ENCODE peak calls at places on chromosomes 7 and 10, in ten cellular contexts. One of them, this sample, is unnamed.

GRCh38 chr10:100353770-100354485 is 6.9 kb downstream of the SCD start:
- DNase-seq in T-helper 2 cell treated with Interferon-gamma antibody and Interleukin-4, amounts not matched to agents 5 μg/mL and 100 μg/mL, for 36 hours: no peak
- DNase-seq in SHP77: no peak
- DNase-seq in SW 1271: no peak
- DNase-seq in iPS DF 19.7: no peak
- DNase-seq in NCI-H1417: no peak
- DNase-seq in NCI-H2081: no peak
- DNase-seq in left cardiac atrium: no peak
- DNase-seq in stimulated activated CD8-positive, alpha-beta memory T cell treated with anti-CD3 and anti-CD28 coated beads, Interleukin-2, amount 100 ng/mL, for 1 hour: no peak
- DNase-seq in MM.1S: no peak
- DNase-seq in this sample: no peak

GRCh38 chr10:2963889-2964631 is 103.3 kb upstream of the PFKP start:
- DNase-seq in NCI-H2081: no peak
- DNase-seq in iPS DF 19.7: peak; percentile 95
- DNase-seq in T-helper 2 cell treated with Interferon-gamma antibody and Interleukin-4, amounts not matched to agents 5 μg/mL and 100 μg/mL, for 36 hours: no peak
- DNase-seq in SW 1271: no peak
- DNase-seq in NCI-H1417: no peak
- DNase-seq in stimulated activated CD8-positive, alpha-beta memory T cell treated with anti-CD3 and anti-CD28 coated beads, Interleukin-2, amount 100 ng/mL, for 1 hour: no peak
- DNase-seq in SHP77: no peak
- DNase-seq in MM.1S: no peak
- DNase-seq in left cardiac atrium: no peak
- DNase-seq in this sample: no peak

GRCh38 chr7:16609842-16610450 is 35.6 kb downstream of the ANKMY2 start:
- DNase-seq in SW 1271: no peak
- DNase-seq in NCI-H1417: no peak
- DNase-seq in T-helper 2 cell treated with Interferon-gamma antibody and Interleukin-4, amounts not matched to agents 5 μg/mL and 100 μg/mL, for 36 hours: no peak
- DNase-seq in NCI-H2081: no peak
- DNase-seq in stimulated activated CD8-positive, alpha-beta memory T cell treated with anti-CD3 and anti-CD28 coated beads, Interleukin-2, amount 100 ng/mL, for 1 hour: no peak
- DNase-seq in MM.1S: no peak
- DNase-seq in left cardiac atrium: no peak
- DNase-seq in SHP77: no peak
- DNase-seq in iPS DF 19.7: no peak
- DNase-seq in this sample: no peak

GRCh38 chr7:88217675-88218427 is 2.0 kb downstream of the SRI start:
- DNase-seq in stimulated activated CD8-positive, alpha-beta memory T cell treated with anti-CD3 and anti-CD28 coated beads, Interleukin-2, amount 100 ng/mL, for 1 hour: no peak
- DNase-seq in MM.1S: peak; percentile 78
- DNase-seq in SHP77: no peak
- DNase-seq in NCI-H2081: no peak
- DNase-seq in iPS DF 19.7: no peak
- DNase-seq in T-helper 2 cell treated with Interferon-gamma antibody and Interleukin-4, amounts not matched to agents 5 μg/mL and 100 μg/mL, for 36 hours: no peak
- DNase-seq in NCI-H1417: peak; percentile 27
- DNase-seq in SW 1271: no peak
- DNase-seq in left cardiac atrium: no peak
- DNase-seq in this sample: no peak

GRCh38 chr7:82131224-82131623 is 312.4 kb downstream of the CACNA2D1 start:
- DNase-seq in MM.1S: no peak
- DNase-seq in T-helper 2 cell treated with Interferon-gamma antibody and Interleukin-4, amounts not matched to agents 5 μg/mL and 100 μg/mL, for 36 hours: no peak
- DNase-seq in left cardiac atrium: no peak
- DNase-seq in SW 1271: no peak
- DNase-seq in SHP77: no peak
- DNase-seq in stimulated activated CD8-positive, alpha-beta memory T cell treated with anti-CD3 and anti-CD28 coated beads, Interleukin-2, amount 100 ng/mL, for 1 hour: no peak
- DNase-seq in NCI-H2081: no peak
- DNase-seq in NCI-H1417: no peak
- DNase-seq in iPS DF 19.7: no peak
- DNase-seq in this sample: no peak

GRCh38 chr10:86753638-86754434 is 2.6 kb upstream of the BMPR1A start:
- DNase-seq in stimulated activated CD8-positive, alpha-beta memory T cell treated with anti-CD3 and anti-CD28 coated beads, Interleukin-2, amount 100 ng/mL, for 1 hour: no peak
- DNase-seq in SW 1271: no peak
- DNase-seq in MM.1S: no peak
- DNase-seq in NCI-H1417: no peak
- DNase-seq in NCI-H2081: no peak
- DNase-seq in iPS DF 19.7: no peak
- DNase-seq in T-helper 2 cell treated with Interferon-gamma antibody and Interleukin-4, amounts not matched to agents 5 μg/mL and 100 μg/mL, for 36 hours: no peak
- DNase-seq in left cardiac atrium: no peak
- DNase-seq in SHP77: no peak
- DNase-seq in this sample: no peak

GRCh38 chr10:92914478-92915066 is 66.3 kb downstream of the EXOC6 start:
- DNase-seq in NCI-H2081: peak; percentile 29
- DNase-seq in left cardiac atrium: peak; percentile 27
- DNase-seq in MM.1S: peak; percentile 60
- DNase-seq in iPS DF 19.7: peak; percentile 54
- DNase-seq in SW 1271: peak; percentile 47
- DNase-seq in SHP77: peak; percentile 69
- DNase-seq in stimulated activated CD8-positive, alpha-beta memory T cell treated with anti-CD3 and anti-CD28 coated beads, Interleukin-2, amount 100 ng/mL, for 1 hour: no peak
- DNase-seq in NCI-H1417: peak; percentile 60
- DNase-seq in T-helper 2 cell treated with Interferon-gamma antibody and Interleukin-4, amounts not matched to agents 5 μg/mL and 100 μg/mL, for 36 hours: peak; percentile 27
- DNase-seq in this sample: peak; percentile 7

GRCh38 chr7:143325215-143325614 is 9.3 kb downstream of the CLCN1 start:
- DNase-seq in SHP77: no peak
- DNase-seq in left cardiac atrium: no peak
- DNase-seq in stimulated activated CD8-positive, alpha-beta memory T cell treated with anti-CD3 and anti-CD28 coated beads, Interleukin-2, amount 100 ng/mL, for 1 hour: no peak
- DNase-seq in SW 1271: no peak
- DNase-seq in T-helper 2 cell treated with Interferon-gamma antibody and Interleukin-4, amounts not matched to agents 5 μg/mL and 100 μg/mL, for 36 hours: no peak
- DNase-seq in MM.1S: no peak
- DNase-seq in NCI-H2081: no peak
- DNase-seq in NCI-H1417: no peak
- DNase-seq in iPS DF 19.7: no peak
- DNase-seq in this sample: no peak

GRCh38 chr7:42931447-42931833 is 534 bp downstream of the PSMA2 start:
- DNase-seq in SW 1271: no peak
- DNase-seq in SHP77: no peak
- DNase-seq in T-helper 2 cell treated with Interferon-gamma antibody and Interleukin-4, amounts not matched to agents 5 μg/mL and 100 μg/mL, for 36 hours: no peak
- DNase-seq in iPS DF 19.7: no peak
- DNase-seq in left cardiac atrium: no peak
- DNase-seq in stimulated activated CD8-positive, alpha-beta memory T cell treated with anti-CD3 and anti-CD28 coated beads, Interleukin-2, amount 100 ng/mL, for 1 hour: no peak
- DNase-seq in NCI-H1417: no peak
- DNase-seq in NCI-H2081: no peak
- DNase-seq in MM.1S: peak; percentile 72
- DNase-seq in this sample: no peak

GRCh38 chr10:9437131-9437530 is 1382.6 kb downstream of the GATA3 start:
- DNase-seq in MM.1S: no peak
- DNase-seq in SHP77: no peak
- DNase-seq in SW 1271: no peak
- DNase-seq in NCI-H2081: no peak
- DNase-seq in NCI-H1417: no peak
- DNase-seq in left cardiac atrium: no peak
- DNase-seq in T-helper 2 cell treated with Interferon-gamma antibody and Interleukin-4, amounts not matched to agents 5 μg/mL and 100 μg/mL, for 36 hours: no peak
- DNase-seq in iPS DF 19.7: no peak
- DNase-seq in stimulated activated CD8-positive, alpha-beta memory T cell treated with anti-CD3 and anti-CD28 coated beads, Interleukin-2, amount 100 ng/mL, for 1 hour: no peak
- DNase-seq in this sample: no peak

This sample was measured in smooth muscle cell of the brain vasculature.